ENCODE peak calls at places on chromosomes 7 and 10, in four cellular contexts. G, H, N and C are unnamed samples.

GRCh38 chr10:70578371-70578947 is 24.1 kb downstream of the PRF1 start:
- DNase-seq in G (no peak), H (peak; percentile 55), N (no peak), C (peak; percentile 24)

GRCh38 chr7:2641406-2642393 is 9.9 kb downstream of the TTYH3 start:
- DNase-seq in N (no peak), G (peak; percentile 94), H (no peak), C (peak; percentile 99)

GRCh38 chr10:98917828-98918227 is 317.8 kb downstream of the HPSE2 start:
- DNase-seq in H (no peak), G (no peak), N (no peak), C (no peak)

GRCh38 chr7:125670926-125671572 is 741.4 kb upstream of the POT1 start:
- DNase-seq in G (peak; percentile 50), N (no peak), H (no peak), C (peak; percentile 65)

GRCh38 chr7:45573636-45574470 is at the start of gene ADCY1:
- DNase-seq in N (no peak), H (no peak), G (peak; percentile 83), C (no peak)

GRCh38 chr7:117706191-117706590 is 167.1 kb downstream of the CTTNBP2 start:
- DNase-seq in N (no peak), G (no peak), H (no peak), C (no peak)

GRCh38 chr10:69866688-69867461 is 65.2 kb downstream of the COL13A1 start:
- DNase-seq in H (no peak), N (no peak), G (peak; percentile 85), C (peak; percentile 67)

GRCh38 chr7:2006921-2007381 is 225.8 kb downstream of the MAD1L1 start:
- DNase-seq in N (no peak), H (no peak), G (no peak), C (no peak)

GRCh38 chr10:3460420-3461128 is 288.0 kb upstream of the PITRM1 start:
- DNase-seq in H (no peak), N (no peak), G (no peak), C (no peak)

GRCh38 chr7:87934699-87935372 is 785 bp downstream of the ADAM22 start:
- DNase-seq in H (no peak), G (peak; percentile 52), N (peak; percentile 21), C (peak; percentile 23)

GRCh38 chr7:141533149-141533949 is 17.9 kb upstream of the AGK start:
- DNase-seq in N (peak; percentile 28), H (peak; percentile 11), G (peak; percentile 92), C (peak; percentile 89)

GRCh38 chr10:15719062-15719898 is 442 bp downstream of the ITGA8 start:
- DNase-seq in N (no peak), G (peak; percentile 61), H (no peak), C (peak; percentile 24)

GRCh38 chr7:16804674-16805439 is at the start of gene AGR2:
- DNase-seq in G (no peak), H (no peak), N (no peak), C (no peak)

GRCh38 chr10:11379771-11380170 is 231.7 kb downstream of the USP6NL start:
- DNase-seq in H (no peak), N (no peak), G (no peak), C (no peak)

GRCh38 chr7:151711906-151712771 is 164.8 kb downstream of the PRKAG2 start:
- DNase-seq in N (no peak), H (no peak), G (no peak), C (no peak)

GRCh38 chr7:136685506-136685905 is 182.9 kb upstream of the CHRM2 start:
- DNase-seq in G (peak; percentile 8), H (no peak), N (no peak), C (no peak)

GRCh38 chr10:72525689-72526088 is 100.2 kb downstream of the MICU1 start:
- DNase-seq in G (no peak), N (no peak), H (no peak), C (no peak)

GRCh38 chr10:121788717-121789116 is 139.1 kb downstream of the ATE1 start:
- DNase-seq in H (no peak), G (no peak), N (no peak), C (no peak)

GRCh38 chr10:8513155-8514147 is 459.0 kb downstream of the GATA3 start:
- DNase-seq in N (no peak), G (no peak), H (no peak), C (no peak)

GRCh38 chr7:127330070-127330469 is 62.4 kb downstream of the ZNF800 start:
- DNase-seq in G (no peak), H (no peak), N (no peak), C (no peak)

GRCh38 chr7:82036146-82036886 is 266.5 kb upstream of the HGF start:
- DNase-seq in H (no peak), N (no peak), G (no peak), C (peak; percentile 83)

GRCh38 chr10:94725871-94726270 is 36.6 kb upstream of the CYP2C19 start:
- DNase-seq in G (no peak), H (no peak), N (no peak), C (no peak)

GRCh38 chr10:132199268-132199853 is 12.6 kb downstream of the DPYSL4 start:
- DNase-seq in N (no peak), G (no peak), H (no peak), C (no peak)

GRCh38 chr10:13276749-13277394 is 23.0 kb downstream of the PHYH start:
- DNase-seq in G (no peak), N (no peak), H (no peak), C (peak; percentile 29)

GRCh38 chr7:81111781-81112540 is 193.1 kb upstream of the SEMA3C start:
- DNase-seq in H (no peak), G (no peak), N (no peak), C (no peak)

GRCh38 chr10:47441973-47442750 is 41.8 kb downstream of the ANXA8 start:
- DNase-seq in G (no peak), N (no peak), H (no peak), C (no peak)

GRCh38 chr10:78408671-78409472 is 375.2 kb downstream of the RPS24 start:
- DNase-seq in H (no peak), N (no peak), G (peak; percentile 35), C (no peak)

GRCh38 chr10:26890956-26891355 is 30.2 kb upstream of the ABI1 start:
- DNase-seq in N (no peak), H (no peak), G (peak; percentile 76), C (peak; percentile 84)